ENCODE peak calls at places on chromosomes 3 and 15, in seven cellular contexts. D, U, Q, L, V, H and K are unnamed samples.

GRCh38 chr3:182305881-182306665 is 487.2 kb upstream of the ATP11B start:
- DNase-seq in D (no peak), U (no peak), Q (no peak), L (no peak), V (no peak), H (no peak), K (no peak)

GRCh38 chr3:147758786-147759185 is 349.6 kb downstream of the ZIC1 start:
- DNase-seq in D (peak), U (no peak), Q (no peak), L (no peak), V (no peak), H (no peak), K (no peak)

GRCh38 chr3:110314512-110315114 is 757.0 kb upstream of the NECTIN3 start:
- DNase-seq in D (peak), U (peak), Q (no peak), L (peak), V (peak), H (peak), K (peak)

GRCh38 chr3:164620423-164620822 is 457.9 kb downstream of the SI start:
- DNase-seq in D (no peak), U (no peak), Q (no peak), L (no peak), V (no peak), H (no peak), K (no peak)

GRCh38 chr3:170865209-170866094 is 4.5 kb downstream of the RPL22L1 start:
- DNase-seq in D (peak), U (no peak), Q (no peak), L (no peak), V (no peak), H (no peak), K (no peak)

GRCh38 chr3:96863129-96863740 is 48.8 kb downstream of the EPHA6 start:
- DNase-seq in D (peak), U (peak), Q (no peak), L (peak), V (peak), H (no peak), K (no peak)

GRCh38 chr3:23648326-23648964 is 157.3 kb upstream of the UBE2E1 start:
- DNase-seq in D (peak), U (no peak), Q (no peak), L (no peak), V (no peak), H (no peak), K (peak)

GRCh38 chr3:148848410-148848809 is 16.7 kb upstream of the CPA3 start:
- DNase-seq in D (no peak), U (no peak), Q (no peak), L (peak), V (no peak), H (no peak), K (no peak)

GRCh38 chr15:93025625-93025982 is 63.4 kb downstream of the RGMA start:
- DNase-seq in D (no peak), U (no peak), Q (no peak), L (no peak), V (no peak), H (no peak), K (no peak)

GRCh38 chr3:1252061-1252430 is 159.2 kb downstream of the CNTN6 start:
- DNase-seq in D (no peak), U (no peak), Q (no peak), L (no peak), V (no peak), H (no peak), K (no peak)

GRCh38 chr3:50375200-50375931 is 16.0 kb upstream of the TMEM115 start:
- DNase-seq in D (no peak), U (no peak), Q (no peak), L (no peak), V (no peak), H (no peak), K (no peak)

GRCh38 chr15:82832601-82833209 is 23.3 kb downstream of the WHAMM start:
- DNase-seq in D (peak), U (no peak), Q (no peak), L (peak), V (peak), H (peak), K (peak)

GRCh38 chr3:32963871-32964270 is 12.4 kb downstream of the CCR4 start:
- DNase-seq in D (no peak), U (no peak), Q (no peak), L (no peak), V (no peak), H (no peak), K (no peak)

GRCh38 chr15:98075441-98075840 is 114.9 kb downstream of the ARRDC4 start:
- DNase-seq in D (no peak), U (no peak), Q (no peak), L (no peak), V (no peak), H (no peak), K (no peak)

GRCh38 chr3:107411779-107412178 is 34.5 kb downstream of the CCDC54 start:
- DNase-seq in D (no peak), U (no peak), Q (no peak), L (no peak), V (no peak), H (no peak), K (no peak)

GRCh38 chr15:70559223-70559823 is 204.0 kb downstream of the UACA start:
- DNase-seq in D (peak), U (no peak), Q (no peak), L (no peak), V (peak), H (peak), K (peak)

GRCh38 chr15:72358532-72359180 is 17.2 kb downstream of the HEXA start:
- DNase-seq in D (peak), U (no peak), Q (no peak), L (peak), V (peak), H (no peak), K (peak)

GRCh38 chr3:150050510-150050909 is 79.8 kb upstream of the PFN2 start:
- DNase-seq in D (no peak), U (no peak), Q (no peak), L (no peak), V (no peak), H (no peak), K (no peak)

GRCh38 chr3:129628169-129628522 is 21.7 kb upstream of the PLXND1 start:
- DNase-seq in D (no peak), U (no peak), Q (no peak), L (no peak), V (no peak), H (no peak), K (no peak)

GRCh38 chr3:22734756-22735155 is 468.4 kb upstream of the UBE2E2 start:
- DNase-seq in D (no peak), U (no peak), Q (no peak), L (no peak), V (no peak), H (no peak), K (no peak)